ENCODE peak calls at places on chromosomes 3 and 15, in four cellular contexts. U is H4, H is Peyer's patch, O is suprapubic skin. G is an unnamed sample.

GRCh38 chr15:48084759-48085420 is 35.9 kb upstream of the SLC24A5 start:
- DNase-seq in U (peak), H (no peak), O (no peak), G (no peak)

GRCh38 chr15:85296615-85297402 is 83.6 kb upstream of the AKAP13 start:
- DNase-seq in U (peak), H (peak), O (peak), G (peak)

GRCh38 chr3:57130426-57131209 is 34.5 kb downstream of the IL17RD start:
- DNase-seq in U (no peak), H (no peak), O (no peak), G (no peak)

GRCh38 chr15:64455951-64456350 is 4.4 kb upstream of the ZNF609 start:
- DNase-seq in U (no peak), H (no peak), O (no peak), G (peak)

GRCh38 chr15:32802296-32802936 is 84.6 kb downstream of the GREM1 start:
- DNase-seq in U (peak), H (no peak), O (no peak), G (peak)

GRCh38 chr3:168952551-168952950 is 711.0 kb downstream of the MECOM start:
- DNase-seq in U (peak), H (no peak), O (no peak), G (no peak)

GRCh38 chr15:72141171-72142084 is 23.2 kb downstream of the SENP8 start:
- DNase-seq in U (no peak), H (no peak), O (no peak), G (peak)

GRCh38 chr3:189202583-189202982 is 30.8 kb downstream of the TPRG1 start:
- DNase-seq in U (no peak), H (no peak), O (no peak), G (peak)

GRCh38 chr15:36278219-36278618 is 301.2 kb upstream of the CDIN1 start:
- DNase-seq in U (peak), H (no peak), O (no peak), G (no peak)

GRCh38 chr3:171778493-171778892 is 31.8 kb downstream of the PLD1 start:
- DNase-seq in U (no peak), H (no peak), O (no peak), G (no peak)

GRCh38 chr3:15562560-15562959 is 38.8 kb downstream of the HACL1 start:
- DNase-seq in U (no peak), H (no peak), O (no peak), G (no peak)

GRCh38 chr3:6551165-6551564 is 309.8 kb upstream of the GRM7 start:
- DNase-seq in U (no peak), H (no peak), O (no peak), G (no peak)

GRCh38 chr3:113947372-113948014 is at the start of gene ZDHHC23:
- DNase-seq in U (peak), H (peak), O (peak), G (peak)